ENCODE peak calls at places on chromosomes 3 and 15, in five cellular contexts. One of them, this sample, is unnamed.

GRCh38 chr3:127288921-127289645 is 1.2 kb upstream of the PRR20G start:
- DNase-seq in lung microvascular endothelial cell: no peak
- DNase-seq in head of caudate nucleus: no peak
- DNase-seq in SK-MEL-5: peak; percentile 21
- DNase-seq in amygdala: no peak
- DNase-seq in this sample: no peak

GRCh38 chr3:115766587-115767492 is 143.5 kb downstream of the GAP43 start:
- DNase-seq in lung microvascular endothelial cell: peak; percentile 61
- DNase-seq in head of caudate nucleus: peak; percentile 4
- DNase-seq in SK-MEL-5: no peak
- DNase-seq in amygdala: no peak
- DNase-seq in this sample: no peak

GRCh38 chr15:44340410-44340809 is 51.9 kb downstream of the GOLM2 start:
- DNase-seq in lung microvascular endothelial cell: peak; percentile 12
- DNase-seq in head of caudate nucleus: no peak
- DNase-seq in SK-MEL-5: no peak
- DNase-seq in amygdala: no peak
- DNase-seq in this sample: no peak

GRCh38 chr3:184554470-184554869 is 7.1 kb upstream of the EPHB3 start:
- DNase-seq in lung microvascular endothelial cell: no peak
- DNase-seq in head of caudate nucleus: no peak
- DNase-seq in SK-MEL-5: no peak
- DNase-seq in amygdala: no peak
- DNase-seq in this sample: no peak

GRCh38 chr3:11558918-11559815 is 84.5 kb downstream of the VGLL4 start:
- DNase-seq in lung microvascular endothelial cell: no peak
- DNase-seq in head of caudate nucleus: no peak
- DNase-seq in SK-MEL-5: no peak
- DNase-seq in amygdala: no peak
- DNase-seq in this sample: no peak

GRCh38 chr3:169362261-169362660 is 301.3 kb downstream of the MECOM start:
- DNase-seq in lung microvascular endothelial cell: peak; percentile 48
- DNase-seq in head of caudate nucleus: no peak
- DNase-seq in SK-MEL-5: peak; percentile 59
- DNase-seq in amygdala: no peak
- DNase-seq in this sample: no peak

GRCh38 chr3:184377882-184378445 is at the start of gene THPO:
- DNase-seq in lung microvascular endothelial cell: no peak
- DNase-seq in head of caudate nucleus: no peak
- DNase-seq in SK-MEL-5: peak; percentile 14
- DNase-seq in amygdala: no peak
- DNase-seq in this sample: no peak

GRCh38 chr3:49673715-49674490 is at the start of gene APEH:
- DNase-seq in lung microvascular endothelial cell: peak; percentile 97
- DNase-seq in head of caudate nucleus: peak; percentile 93
- DNase-seq in SK-MEL-5: peak; percentile 96
- DNase-seq in amygdala: no peak
- DNase-seq in this sample: no peak

GRCh38 chr3:34020761-34021635 is 222.6 kb downstream of the PDCD6IP start:
- DNase-seq in lung microvascular endothelial cell: no peak
- DNase-seq in head of caudate nucleus: no peak
- DNase-seq in SK-MEL-5: no peak
- DNase-seq in amygdala: no peak
- DNase-seq in this sample: no peak

GRCh38 chr3:195549001-195549400 is 5.9 kb upstream of the PPP1R2 start:
- DNase-seq in lung microvascular endothelial cell: peak; percentile 17
- DNase-seq in head of caudate nucleus: no peak
- DNase-seq in SK-MEL-5: no peak
- DNase-seq in amygdala: no peak
- DNase-seq in this sample: no peak

GRCh38 chr3:114449271-114450007 is 155.6 kb downstream of the TIGIT start:
- DNase-seq in lung microvascular endothelial cell: no peak
- DNase-seq in head of caudate nucleus: no peak
- DNase-seq in SK-MEL-5: no peak
- DNase-seq in amygdala: no peak
- DNase-seq in this sample: no peak

GRCh38 chr3:132254076-132254755 is 63.0 kb upstream of the ACP3 start:
- DNase-seq in lung microvascular endothelial cell: no peak
- DNase-seq in head of caudate nucleus: no peak
- DNase-seq in SK-MEL-5: no peak
- DNase-seq in amygdala: no peak
- DNase-seq in this sample: no peak

GRCh38 chr3:170976190-170976519 is 50.4 kb downstream of the SLC2A2 start:
- DNase-seq in lung microvascular endothelial cell: no peak
- DNase-seq in head of caudate nucleus: no peak
- DNase-seq in SK-MEL-5: no peak
- DNase-seq in amygdala: no peak
- DNase-seq in this sample: no peak

GRCh38 chr3:13009132-13009945 is 63.9 kb downstream of the IQSEC1 start:
- DNase-seq in lung microvascular endothelial cell: peak; percentile 29
- DNase-seq in head of caudate nucleus: no peak
- DNase-seq in SK-MEL-5: no peak
- DNase-seq in amygdala: no peak
- DNase-seq in this sample: no peak

GRCh38 chr3:169153614-169154013 is 509.9 kb downstream of the MECOM start:
- DNase-seq in lung microvascular endothelial cell: no peak
- DNase-seq in head of caudate nucleus: no peak
- DNase-seq in SK-MEL-5: no peak
- DNase-seq in amygdala: no peak
- DNase-seq in this sample: no peak

GRCh38 chr3:102530443-102531195 is 95.8 kb downstream of the ZPLD1 start:
- DNase-seq in lung microvascular endothelial cell: no peak
- DNase-seq in head of caudate nucleus: no peak
- DNase-seq in SK-MEL-5: no peak
- DNase-seq in amygdala: no peak
- DNase-seq in this sample: no peak

GRCh38 chr3:8147726-8148125 is 353.9 kb upstream of the LMCD1 start:
- DNase-seq in lung microvascular endothelial cell: no peak
- DNase-seq in head of caudate nucleus: no peak
- DNase-seq in SK-MEL-5: no peak
- DNase-seq in amygdala: no peak
- DNase-seq in this sample: no peak

GRCh38 chr15:25090073-25090733 is 135.4 kb downstream of the SNRPN start:
- DNase-seq in lung microvascular endothelial cell: no peak
- DNase-seq in head of caudate nucleus: no peak
- DNase-seq in SK-MEL-5: no peak
- DNase-seq in amygdala: no peak
- DNase-seq in this sample: no peak

GRCh38 chr3:169232863-169233262 is 430.6 kb downstream of the MECOM start:
- DNase-seq in lung microvascular endothelial cell: peak; percentile 93
- DNase-seq in head of caudate nucleus: no peak
- DNase-seq in SK-MEL-5: no peak
- DNase-seq in amygdala: no peak
- DNase-seq in this sample: no peak

This sample was measured in NCI-H2227 treated with DMSO at 0.1 percent for 48 hours.